ENCODE peak calls at places on chromosomes 2 and 18, in nine cellular contexts. G, I, O, K, R, B, D, P and L are unnamed samples.

GRCh38 chr2:165876712-165877111 is 76.9 kb downstream of the TTC21B start:
- DNase-seq in K (peak), G (no peak), R (no peak), B (no peak), I (no peak), O (peak), D (no peak), P (no peak), L (no peak)

GRCh38 chr18:8084160-8084559 is 517.0 kb downstream of the PTPRM start:
- DNase-seq in D (peak), O (peak), B (peak), P (peak), K (peak), I (no peak), G (no peak), R (peak), L (peak)

GRCh38 chr2:238456966-238457926 is 30.5 kb downstream of the ASB1 start:
- DNase-seq in O (peak), G (no peak), P (no peak), D (no peak), R (no peak), K (peak), B (no peak), I (no peak), L (no peak)

GRCh38 chr18:39806519-39806918 is 2148.5 kb upstream of the PIK3C3 start:
- DNase-seq in P (no peak), R (no peak), K (peak), D (no peak), I (no peak), O (peak), B (peak), G (no peak), L (peak)

GRCh38 chr18:57923606-57924005 is 120.4 kb upstream of the NEDD4L start:
- DNase-seq in P (no peak), G (no peak), I (no peak), R (no peak), O (no peak), D (no peak), K (no peak), B (no peak), L (no peak)

GRCh38 chr2:108184421-108184820 is 55.3 kb upstream of the SULT1C3 start:
- DNase-seq in R (no peak), G (no peak), D (peak), K (peak), B (peak), P (no peak), I (no peak), O (peak), L (peak)

GRCh38 chr2:200199576-200200263 is 106.8 kb upstream of the SPATS2L start:
- DNase-seq in R (no peak), I (no peak), O (no peak), G (no peak), B (no peak), P (no peak), D (no peak), K (no peak), L (no peak)

GRCh38 chr2:120661551-120661950 is 74.1 kb upstream of the GLI2 start:
- DNase-seq in P (peak), R (no peak), I (no peak), B (peak), K (no peak), G (no peak), O (no peak), D (no peak), L (no peak)

GRCh38 chr2:178891959-178892485 is 84.8 kb upstream of the TTN start:
- DNase-seq in D (no peak), I (no peak), R (no peak), B (no peak), K (no peak), O (no peak), P (no peak), G (no peak), L (no peak)

GRCh38 chr2:197952540-197953202 is 148.3 kb downstream of the PLCL1 start:
- DNase-seq in I (no peak), R (no peak), P (no peak), G (no peak), K (peak), O (peak), B (no peak), D (no peak), L (no peak)

GRCh38 chr2:25885933-25886332 is 7.6 kb upstream of the ASXL2 start:
- DNase-seq in D (no peak), O (peak), R (no peak), P (no peak), I (no peak), B (peak), G (no peak), K (peak), L (no peak)

GRCh38 chr2:61177727-61178549 is 15.9 kb downstream of the C2orf74 start:
- DNase-seq in G (peak), I (no peak), D (no peak), P (peak), O (peak), K (peak), B (peak), R (no peak), L (peak)

GRCh38 chr2:236049981-236050380 is 118.2 kb downstream of the GBX2 start:
- DNase-seq in R (no peak), P (no peak), O (no peak), B (no peak), K (no peak), D (no peak), G (no peak), I (no peak), L (no peak)

GRCh38 chr2:36635194-36635593 is 37.2 kb upstream of the FEZ2 start:
- DNase-seq in I (no peak), O (no peak), R (no peak), D (no peak), P (no peak), K (no peak), B (peak), G (no peak), L (no peak)

GRCh38 chr18:56176750-56177149 is 461.6 kb downstream of the TXNL1 start:
- DNase-seq in O (no peak), P (no peak), K (no peak), D (no peak), B (no peak), G (no peak), I (no peak), R (no peak), L (no peak)

GRCh38 chr18:74661690-74662089 is 64.0 kb downstream of the ZNF407 start:
- DNase-seq in G (no peak), I (no peak), B (no peak), D (no peak), K (no peak), O (no peak), R (no peak), P (no peak), L (no peak)

GRCh38 chr2:123840016-123840415 is 185.1 kb upstream of the CNTNAP5 start:
- DNase-seq in I (no peak), G (no peak), K (no peak), D (no peak), R (no peak), P (no peak), O (no peak), B (no peak), L (no peak)

GRCh38 chr2:29317077-29317517 is 201.9 kb downstream of the CLIP4 start:
- DNase-seq in D (no peak), G (no peak), B (peak), R (peak), P (no peak), O (peak), I (no peak), K (peak), L (peak)

GRCh38 chr2:55985406-55985805 is 61.8 kb upstream of the EFEMP1 start:
- DNase-seq in D (no peak), R (no peak), B (no peak), P (no peak), I (no peak), G (no peak), O (peak), K (peak), L (peak)

GRCh38 chr18:77524909-77525308 is 275.3 kb downstream of the GALR1 start:
- DNase-seq in I (no peak), G (no peak), P (no peak), O (no peak), R (no peak), K (no peak), B (no peak), D (no peak), L (no peak)

GRCh38 chr2:231297108-231297908 is 98.2 kb upstream of the B3GNT7 start:
- DNase-seq in P (peak), B (peak), D (peak), G (no peak), K (peak), R (peak), O (peak), I (no peak), L (peak)
- TF ChIP-seq CTCF in P (peak), B (peak), D (peak), G (no peak), K (peak), R (peak), O (peak), I (peak), L (peak)

DNA sequence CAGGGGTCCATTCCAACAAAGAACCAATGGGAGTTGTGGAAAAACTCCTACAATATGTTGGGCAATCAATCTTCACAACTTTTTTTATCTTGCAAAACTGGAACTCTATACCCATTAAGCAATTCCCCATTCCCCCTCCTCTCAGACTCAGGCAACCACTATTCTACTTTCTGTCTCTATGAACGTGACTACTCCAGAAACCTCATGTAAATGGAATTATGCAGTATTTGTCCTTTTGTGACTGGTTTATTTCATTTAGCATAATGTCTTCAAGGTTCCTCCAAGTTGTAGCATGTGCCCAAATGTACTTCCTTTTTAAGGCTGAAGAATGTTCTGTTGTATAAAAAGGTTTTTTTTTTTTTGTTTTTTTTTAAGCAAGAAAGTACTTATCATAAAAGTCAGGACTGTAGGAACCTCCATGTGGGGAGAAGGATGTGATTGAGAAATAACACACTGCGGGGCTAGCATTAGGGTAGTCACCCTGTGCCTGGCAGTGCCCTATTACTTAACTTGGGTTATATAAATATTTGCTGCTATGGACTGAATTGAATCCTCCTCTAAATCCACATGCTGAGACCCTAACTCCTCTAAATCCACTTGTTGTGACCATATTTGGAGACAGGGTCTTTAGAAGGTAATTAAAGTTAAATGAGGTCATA is 262.9 kb upstream of the FBXO11 start:
- DNase-seq in P (no peak), G (no peak), R (peak), I (peak), B (no peak), K (peak), D (no peak), O (no peak), L (peak)
- H3K4me3 ChIP-seq in P (no peak), G (no peak), R (no peak), I (no peak), B (no peak), K (no peak), D (no peak), O (no peak), L (no peak)

GRCh38 chr2:233801357-233802131 is 23.4 kb downstream of the MROH2A start:
- DNase-seq in O (peak), P (peak), G (no peak), I (no peak), R (no peak), D (no peak), B (no peak), K (peak), L (peak)
- TF ChIP-seq CTCF in O (no peak), P (no peak), G (no peak), I (no peak), R (no peak), D (no peak), B (no peak), K (no peak), L (no peak)

GRCh38 chr18:48408727-48409590 is at the start of gene ZBTB7C:
- DNase-seq in P (peak), O (no peak), D (no peak), B (peak), K (no peak), I (no peak), G (no peak), R (no peak), L (peak)

GRCh38 chr18:48407358-48407757 is 1.8 kb downstream of the ZBTB7C start:
- DNase-seq in B (no peak), R (no peak), G (no peak), I (no peak), K (no peak), P (peak), O (no peak), D (no peak), L (no peak)

GRCh38 chr18:48410095-48410920 is 1.1 kb upstream of the ZBTB7C start:
- DNase-seq in O (peak), K (peak), R (peak), D (peak), B (peak), G (no peak), I (peak), P (peak), L (peak)

GRCh38 chr18:48408111-48408726 is 964 bp downstream of the ZBTB7C start:
- DNase-seq in K (no peak), D (no peak), G (no peak), R (no peak), P (peak), I (no peak), B (no peak), O (no peak), L (no peak)

GRCh38 chr18:48409591-48410094 is 460 bp upstream of the ZBTB7C start:
- DNase-seq in K (no peak), P (peak), O (no peak), B (no peak), I (no peak), D (no peak), G (no peak), R (no peak), L (no peak)
- H3K4me3 ChIP-seq in K (peak), P (peak), O (peak), B (peak), I (peak), D (peak), G (peak), R (peak), L (peak)

GRCh38 chr2:65351948-65352595 is 80.3 kb downstream of the SPRED2 start:
- DNase-seq in R (no peak), B (no peak), K (no peak), P (no peak), D (no peak), O (no peak), I (no peak), G (no peak), L (no peak)

GRCh38 chr2:65353927-65354326 is 78.5 kb downstream of the SPRED2 start:
- DNase-seq in G (no peak), R (no peak), O (no peak), D (no peak), I (no peak), K (no peak), B (no peak), P (no peak), L (no peak)

GRCh38 chr2:65351234-65351947 is 81.0 kb downstream of the SPRED2 start:
- DNase-seq in G (no peak), B (no peak), K (peak), I (no peak), D (no peak), P (no peak), R (no peak), O (peak), L (peak)

GRCh38 chr2:65354773-65355172 is 77.6 kb downstream of the SPRED2 start:
- DNase-seq in B (no peak), O (no peak), G (no peak), P (no peak), K (no peak), I (no peak), R (no peak), D (no peak), L (no peak)

DNA sequence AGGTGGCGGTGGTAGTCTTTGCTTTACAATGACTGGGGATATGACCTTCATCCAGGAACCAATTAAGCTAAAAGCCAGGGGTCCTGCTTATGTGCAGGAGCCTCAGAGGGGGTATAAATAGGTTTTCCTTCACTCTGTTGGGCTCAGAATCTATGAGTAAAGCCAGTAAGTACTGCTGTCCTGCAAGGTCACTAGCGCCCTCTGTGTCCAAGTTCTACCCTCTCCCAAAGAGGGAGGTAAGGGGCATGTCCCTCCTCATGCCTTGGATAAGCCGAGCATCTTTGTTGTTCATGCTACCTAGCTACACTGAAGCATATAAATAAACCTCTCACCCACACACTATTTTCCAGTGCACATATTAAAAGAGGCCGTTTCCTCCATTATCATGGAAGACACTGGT is 79.4 kb downstream of the SPRED2 start:
- DNase-seq in R (no peak), P (no peak), D (no peak), I (no peak), G (no peak), O (no peak), K (no peak), B (no peak), L (no peak)
- TF ChIP-seq CTCF in R (no peak), P (no peak), D (peak), I (no peak), G (no peak), O (no peak), K (no peak), B (no peak), L (no peak)